ENCODE peak calls at places on chromosomes 12 and 14, in ten cellular contexts. N is right cardiac atrium; M is effector memory CD4-positive, alpha-beta T cell; G is PC-3; D is cardiac muscle cell; X is left lung; T is IMR-90; I is OCI-LY7; R is GM23248; K is A549. Z is an unnamed sample.

GRCh38 chr12:53343449-53343848 is 7.3 kb upstream of the SP7 start:
- DNase-seq in K (no peak), M (no peak), G (no peak), N (no peak), I (no peak), R (no peak), T (no peak), X (no peak), D (no peak), Z (no peak)

GRCh38 chr12:108107293-108107692 is 21.8 kb upstream of the WSCD2 start:
- DNase-seq in R (no peak), X (no peak), G (no peak), T (no peak), M (no peak), I (no peak), N (no peak), K (no peak), D (no peak), Z (no peak)

GRCh38 chr12:19276767-19277166 is 147.2 kb downstream of the PLEKHA5 start:
- DNase-seq in R (no peak), T (no peak), D (no peak), M (no peak), G (no peak), I (no peak), K (no peak), N (no peak), X (no peak), Z (no peak)

GRCh38 chr12:122345042-122345441 is 77.4 kb downstream of the CLIP1 start:
- DNase-seq in X (no peak), D (no peak), G (no peak), R (no peak), I (no peak), M (no peak), N (no peak), K (no peak), T (no peak), Z (no peak)

GRCh38 chr12:46384451-46385301 is 12.1 kb upstream of the SLC38A2 start:
- DNase-seq in X (no peak), N (no peak), I (no peak), T (no peak), R (peak; percentile 53), D (peak; percentile 71), G (peak; percentile 70), K (no peak), M (no peak), Z (no peak)

GRCh38 chr12:47742253-47742825 is 16.3 kb downstream of the RAPGEF3 start:
- DNase-seq in R (peak; percentile 41), X (peak; percentile 91), K (peak; percentile 67), G (peak; percentile 76), T (no peak), N (peak; percentile 75), D (peak; percentile 38), M (peak; percentile 38), I (peak; percentile 67), Z (peak; percentile 68)

GRCh38 chr12:79522237-79522636 is 168.5 kb downstream of the PAWR start:
- DNase-seq in M (no peak), D (no peak), N (no peak), I (no peak), T (no peak), X (no peak), K (no peak), G (no peak), R (no peak), Z (no peak)

GRCh38 chr12:28145211-28145610 is 45.0 kb upstream of the CCDC91 start:
- DNase-seq in T (no peak), X (no peak), D (no peak), G (no peak), R (no peak), N (no peak), K (no peak), I (no peak), M (no peak), Z (no peak)

GRCh38 chr12:72264548-72265175 is 7.5 kb upstream of the TRHDE start:
- DNase-seq in K (peak; percentile 24), X (no peak), N (no peak), G (peak; percentile 62), D (peak; percentile 22), T (peak; percentile 48), I (peak; percentile 13), M (no peak), R (peak; percentile 43), Z (no peak)

GRCh38 chr14:39247256-39247655 is 13.5 kb downstream of the MIA2 start:
- DNase-seq in X (no peak), N (no peak), T (peak; percentile 93), I (no peak), D (peak; percentile 82), R (peak; percentile 91), G (peak; percentile 94), M (no peak), K (no peak), Z (no peak)

GRCh38 chr14:86961106-86961716 is 1031.8 kb downstream of the GALC start:
- DNase-seq in G (peak; percentile 38), M (no peak), T (peak; percentile 3), D (no peak), X (no peak), K (peak; percentile 18), R (peak; percentile 39), I (no peak), N (no peak), Z (no peak)

GRCh38 chr12:104673294-104674062 is 216.7 kb downstream of the CHST11 start:
- DNase-seq in I (no peak), G (no peak), K (no peak), M (no peak), D (peak; percentile 87), X (no peak), N (no peak), R (peak; percentile 79), T (no peak), Z (no peak)

GRCh38 chr12:109287181-109287580 is 21.9 kb downstream of the FOXN4 start:
- DNase-seq in T (no peak), M (no peak), D (no peak), N (no peak), I (no peak), G (no peak), K (no peak), R (no peak), X (no peak), Z (no peak)

GRCh38 chr12:32901553-32901952 is 5.0 kb upstream of the PKP2 start:
- DNase-seq in M (no peak), T (no peak), N (no peak), I (no peak), R (no peak), X (no peak), G (peak; percentile 53), D (peak; percentile 72), K (no peak), Z (no peak)

GRCh38 chr14:91388551-91388975 is 29.1 kb downstream of the CCDC88C start:
- DNase-seq in R (no peak), K (no peak), M (peak; percentile 40), G (no peak), I (no peak), N (no peak), T (peak; percentile 59), X (no peak), D (no peak), Z (peak; percentile 60)

GRCh38 chr14:31937730-31938346 is 139.3 kb upstream of the ARHGAP5 start:
- DNase-seq in I (peak; percentile 9), T (peak; percentile 86), D (peak; percentile 64), G (peak; percentile 94), M (peak; percentile 15), R (peak; percentile 95), X (no peak), N (no peak), K (peak; percentile 96), Z (peak; percentile 92)

GRCh38 chr14:105989746-105990302 is 463.4 kb downstream of the TMEM121 start:
- DNase-seq in K (no peak), D (no peak), X (no peak), I (no peak), R (no peak), N (no peak), G (no peak), T (no peak), M (no peak), Z (no peak)
- H3K9me3 ChIP-seq in K (no peaks in the 10 kb centered on the region), D (no peaks in the 10 kb centered on the region), X (no peaks in the 10 kb centered on the region), I (no peaks in the 10 kb centered on the region), R (no peaks in the 10 kb centered on the region), N (no peaks in the 10 kb centered on the region), G (no peaks in the 10 kb centered on the region), T (peaks cover 14% of the 10 kb centered on the region), M (no peaks in the 10 kb centered on the region), Z (no peaks in the 10 kb centered on the region)

GRCh38 chr14:65558363-65558762 is 145.8 kb downstream of the FUT8 start:
- DNase-seq in N (no peak), K (no peak), D (peak; percentile 14), G (no peak), X (no peak), I (no peak), M (no peak), T (no peak), R (no peak), Z (no peak)
- H3K4me3 ChIP-seq in N (no peak overlapping the region), K (no peak overlapping the region), D (no peak overlapping the region), G (no peak overlapping the region), X (no peak overlapping the region), I (no peak overlapping the region), M (no peak overlapping the region), T (no peak overlapping the region), R (no peak overlapping the region), Z (no peak overlapping the region)

DNA sequence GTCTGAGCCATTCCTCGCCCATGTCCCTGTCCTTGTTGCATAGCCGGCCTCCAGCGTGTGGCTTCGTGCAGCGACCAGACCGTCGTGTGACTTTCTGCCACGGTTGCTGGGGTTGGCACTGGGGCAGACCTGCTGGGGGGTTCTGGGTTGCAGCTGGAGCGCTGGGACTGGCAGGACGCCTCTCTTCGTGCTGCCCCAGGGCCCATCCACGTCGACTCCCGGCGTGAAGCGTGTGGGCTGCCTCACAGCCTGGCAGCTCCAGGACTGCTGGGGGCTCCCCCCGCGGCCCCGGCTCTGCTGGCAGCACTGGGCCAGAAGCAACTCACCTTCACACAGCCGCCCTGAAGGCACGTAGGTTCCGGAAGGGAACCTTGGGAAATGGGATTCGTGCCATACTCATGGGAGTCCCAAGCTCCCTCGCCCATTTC is 52.0 kb downstream of the GALNT9 start:
- DNase-seq in I (no peak), G (no peak), R (no peak), D (no peak), M (no peak), K (no peak), X (peak; percentile 69), N (peak; percentile 55), T (no peak), Z (no peak)
- H3K9me3 ChIP-seq in I (no peaks in the 10 kb centered on the region), G (no peaks in the 10 kb centered on the region), R (no peaks in the 10 kb centered on the region), D (no peaks in the 10 kb centered on the region), M (no peaks in the 10 kb centered on the region), K (no peaks in the 10 kb centered on the region), X (no peaks in the 10 kb centered on the region), N (no peaks in the 10 kb centered on the region), T (no peaks in the 10 kb centered on the region), Z (no peaks in the 10 kb centered on the region)

DNA sequence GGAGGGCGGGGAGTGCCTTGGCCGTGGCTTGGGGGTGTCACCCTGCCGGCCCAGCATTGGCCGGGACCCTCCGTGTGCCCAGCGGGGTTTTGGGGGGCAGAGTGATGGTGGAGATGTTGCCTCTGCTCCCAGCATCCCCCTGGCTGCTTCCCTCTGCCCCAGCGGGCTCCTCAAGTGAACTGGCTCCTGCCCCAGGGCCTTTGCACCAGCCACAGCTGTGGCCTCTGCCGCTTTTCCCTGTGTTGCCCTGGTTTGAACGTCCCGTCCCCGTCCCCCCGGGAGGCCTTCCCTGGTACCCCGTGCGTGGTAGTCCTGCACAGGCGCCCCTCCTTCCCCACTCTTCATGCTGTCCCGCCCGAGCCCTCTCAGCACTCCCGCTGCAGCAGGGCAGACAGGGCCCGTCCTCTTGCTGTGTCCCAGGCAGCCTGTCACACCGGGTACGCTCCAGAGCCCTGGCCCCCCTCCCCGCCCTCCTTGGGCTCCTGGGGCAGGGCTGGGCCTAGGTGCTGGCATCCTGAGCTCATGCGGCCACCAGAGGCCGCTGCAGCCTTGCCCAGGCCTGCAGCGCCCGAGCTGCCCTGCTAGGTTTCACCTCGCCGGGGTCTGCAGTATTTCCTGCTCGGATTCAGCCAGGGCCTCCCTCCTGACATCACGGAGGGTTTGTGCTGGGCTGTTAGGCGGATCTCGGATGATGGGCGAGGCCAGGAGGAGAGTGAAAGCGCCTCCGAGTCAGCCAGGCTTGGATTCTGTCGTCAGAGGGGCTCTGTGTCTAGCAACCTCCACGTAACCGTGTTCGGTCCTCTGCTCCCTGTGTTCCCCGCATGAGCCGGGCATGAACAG is 9.5 kb downstream of the NOC4L start:
- DNase-seq in D (peak; percentile 85), M (peak; percentile 49), N (peak; percentile 85), R (peak; percentile 88), T (peak; percentile 61), I (peak; percentile 76), G (peak; percentile 86), X (peak; percentile 88), K (peak; percentile 82), Z (peak; percentile 78)
- H3K4me3 ChIP-seq in D (no peak overlapping the region), M (no peak overlapping the region), N (no peak overlapping the region), R (no peak overlapping the region), T (no peak overlapping the region), I (no peak overlapping the region), G (no peak overlapping the region), X (no peak overlapping the region), K (no peak overlapping the region), Z (peak overlapping the region; percentile 51)